ENCODE peak calls at places on chromosomes 12 and 14, in six cellular contexts. H is astrocyte of the spinal cord, U is GM06990, Y is mucosa of descending colon, Q is choroid plexus epithelial cell, V is lower leg skin. W is an unnamed sample.
A peak's percentile ranks its signal among the peaks of the same experiment; 100 is the strongest.

GRCh38 chr12:49505672-49506071 is 33.2 kb upstream of the KCNH3 start:
- DNase-seq in Y (no peak), U (no peak), H (peak; percentile 26), V (no peak), Q (peak; percentile 43), W (peak; percentile 42)

GRCh38 chr12:78959556-78959955 is 95.0 kb downstream of the SYT1 start:
- DNase-seq in H (no peak), U (no peak), Y (no peak), V (no peak), Q (peak; percentile 50), W (peak; percentile 39)

GRCh38 chr12:113850309-113851056 is 115.6 kb downstream of the RBM19 start:
- DNase-seq in H (peak; percentile 68), Q (peak; percentile 57), V (no peak), U (no peak), Y (no peak), W (peak; percentile 63)

GRCh38 chr14:89915114-89915878 is 39.2 kb downstream of the EFCAB11 start:
- DNase-seq in U (peak; percentile 37), H (peak; percentile 83), V (peak; percentile 73), Y (peak; percentile 40), Q (peak; percentile 89), W (peak; percentile 85)

GRCh38 chr12:83472350-83472749 is 785.6 kb downstream of the TMTC2 start:
- DNase-seq in V (no peak), Y (no peak), U (no peak), Q (no peak), H (no peak), W (no peak)

GRCh38 chr12:39892146-39892545 is 213.7 kb downstream of the SLC2A13 start:
- DNase-seq in U (no peak), V (no peak), Q (no peak), H (no peak), Y (no peak), W (no peak)

GRCh38 chr12:2341871-2342270 is 289.1 kb downstream of the CACNA1C start:
- DNase-seq in V (no peak), H (peak; percentile 65), U (no peak), Q (peak; percentile 82), Y (no peak), W (peak; percentile 65)

GRCh38 chr14:25050494-25051170 is 685 bp upstream of the STXBP6 start:
- DNase-seq in U (no peak), V (no peak), Q (peak; percentile 66), H (peak; percentile 59), Y (no peak), W (peak; percentile 75)

GRCh38 chr12:94666158-94666557 is 15.8 kb upstream of the TMCC3 start:
- DNase-seq in V (no peak), Y (no peak), H (no peak), U (no peak), Q (no peak), W (no peak)

GRCh38 chr12:52585951-52586350 is 12.3 kb upstream of the KRT74 start:
- DNase-seq in H (no peak), U (no peak), Q (no peak), V (no peak), Y (no peak), W (no peak)

GRCh38 chr12:14394317-14395058 is 29.0 kb downstream of the ATF7IP start:
- DNase-seq in U (peak; percentile 49), Y (no peak), H (peak; percentile 93), Q (peak; percentile 91), V (peak; percentile 45), W (peak; percentile 84)

GRCh38 chr14:60946773-60947172 is 34.1 kb downstream of the TRMT5 start:
- DNase-seq in V (no peak), U (no peak), Q (no peak), H (no peak), Y (no peak), W (no peak)

GRCh38 chr12:127389923-127390322 is 877.0 kb upstream of the TMEM132C start:
- DNase-seq in U (no peak), H (peak; percentile 82), Y (no peak), V (no peak), Q (peak; percentile 80), W (peak; percentile 53)

GRCh38 chr12:130920711-130921381 is 32.9 kb upstream of the ADGRD1 start:
- DNase-seq in H (no peak), Q (peak; percentile 54), Y (no peak), V (peak; percentile 84), U (no peak), W (peak; percentile 69)

GRCh38 chr12:109538191-109538863 is 35.0 kb downstream of the MMAB start:
- DNase-seq in Q (no peak), H (no peak), Y (no peak), U (no peak), V (no peak), W (peak; percentile 42)

GRCh38 chr12:15956413-15957185 is 45.5 kb downstream of the DERA start:
- DNase-seq in V (no peak), Q (no peak), H (no peak), Y (no peak), U (no peak), W (no peak)

GRCh38 chr14:103113774-103114173 is 9.5 kb upstream of the TNFAIP2 start:
- DNase-seq in V (no peak), U (no peak), H (no peak), Q (no peak), Y (peak; percentile 39), W (no peak)

GRCh38 chr14:40273417-40273816 is 841.2 kb upstream of the FBXO33 start:
- DNase-seq in Y (no peak), Q (no peak), V (no peak), U (no peak), H (no peak), W (no peak)

GRCh38 chr14:66009104-66009503 is 477.1 kb upstream of the CCDC196 start:
- DNase-seq in V (no peak), H (peak; percentile 56), U (no peak), Y (no peak), Q (peak; percentile 87), W (peak; percentile 97)

GRCh38 chr14:99389171-99389826 is 91.4 kb downstream of the SETD3 start:
- DNase-seq in V (no peak), Q (peak; percentile 30), U (peak; percentile 55), Y (peak; percentile 50), H (peak; percentile 24), W (peak; percentile 35)

GRCh38 chr12:54940695-54941315 is 43.8 kb downstream of the TESPA1 start:
- DNase-seq in H (no peak), Y (no peak), Q (no peak), U (no peak), V (no peak), W (no peak)

GRCh38 chr14:49621114-49621881 is 699 bp downstream of the MGAT2 start:
- DNase-seq in V (peak; percentile 60), H (no peak), Q (no peak), U (peak; percentile 82), Y (peak; percentile 82), W (peak; percentile 61)
- TF ChIP-seq CTCF in V (no peak), H (no peak), Q (no peak), U (no peak), Y (no peak), W (no peak)

GRCh38 chr12:27158322-27158721 is 75.9 kb upstream of the C12orf71 start:
- DNase-seq in U (no peak), H (no peak), Q (no peak), V (no peak), Y (no peak), W (no peak)
- H3K4me3 ChIP-seq in U (no peak overlapping the region), H (no peak overlapping the region), Q (no peak overlapping the region), V (no peak overlapping the region), Y (no peak overlapping the region), W (no peak overlapping the region)

GRCh38 chr14:50343424-50343823 is 31.3 kb downstream of the DMAC2L start:
- DNase-seq in U (no peak), Q (peak; percentile 65), Y (no peak), H (no peak), V (no peak), W (no peak)

GRCh38 chr14:50340945-50341344 is 28.8 kb downstream of the DMAC2L start:
- DNase-seq in U (no peak), H (no peak), Y (no peak), Q (no peak), V (no peak), W (no peak)

GRCh38 chr14:50340045-50340444 is 27.9 kb downstream of the DMAC2L start:
- DNase-seq in Y (no peak), U (no peak), V (no peak), H (no peak), Q (no peak), W (no peak)

GRCh38 chr14:50344116-50344775 is 32.1 kb downstream of the DMAC2L start:
- DNase-seq in Q (no peak), H (no peak), Y (no peak), V (no peak), U (peak; percentile 22), W (no peak)

DNA sequence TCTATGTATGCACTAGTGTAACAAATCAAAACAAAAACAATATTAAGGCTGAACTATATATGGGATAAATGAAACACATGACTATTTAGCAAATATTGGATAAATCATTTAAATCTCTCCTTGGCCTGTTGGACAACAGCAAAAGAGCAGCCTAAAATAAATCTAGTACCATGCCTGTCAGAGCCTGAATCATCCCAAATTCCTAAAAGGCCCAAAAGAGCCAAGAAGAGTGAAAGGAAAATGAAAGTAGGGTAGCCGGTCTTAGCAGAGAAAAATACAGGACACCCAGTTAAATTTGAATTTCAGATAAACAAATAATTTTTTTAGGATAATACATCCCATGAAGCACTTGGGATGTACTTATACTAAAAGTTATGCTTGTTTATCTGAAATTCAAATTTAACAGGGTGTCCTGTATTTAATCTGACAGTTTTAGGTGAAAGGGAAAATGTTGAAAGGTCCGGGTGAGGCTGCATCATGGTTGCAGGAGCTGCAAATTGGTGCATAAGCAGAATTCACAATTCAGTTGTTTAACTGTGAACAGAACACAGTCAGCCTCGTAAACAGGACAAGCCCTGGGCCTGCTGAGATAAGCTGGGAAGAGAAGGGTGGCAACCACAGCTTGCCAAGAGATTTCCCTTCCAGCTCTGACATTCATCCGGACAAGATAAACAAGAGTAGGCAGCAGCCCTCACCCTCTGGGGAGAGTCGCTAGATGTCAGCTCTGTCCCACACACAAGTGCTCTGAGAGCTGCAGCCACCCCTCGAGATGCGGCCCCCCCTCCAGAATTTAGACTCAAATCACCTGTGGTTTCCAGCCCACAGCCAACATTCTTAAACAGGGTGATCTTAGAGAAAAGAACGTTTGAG is 30.3 kb downstream of the DMAC2L start:
- DNase-seq in V (peak; percentile 78), U (peak; percentile 45), H (peak; percentile 75), Q (peak; percentile 88), Y (peak; percentile 63), W (peak; percentile 76)
- TF ChIP-seq CTCF in V (no peak), U (peak; percentile 37), H (peak; percentile 54), Q (peak; percentile 48), Y (no peak), W (peak; percentile 21)

GRCh38 chr12:105696-106095 is 39.1 kb downstream of the IQSEC3 start:
- DNase-seq in H (no peak), Y (no peak), V (no peak), Q (no peak), U (no peak), W (no peak)

GRCh38 chr12:104573-105081 is 38.1 kb downstream of the IQSEC3 start:
- DNase-seq in Y (peak; percentile 40), U (no peak), H (no peak), Q (no peak), V (no peak), W (no peak)

GRCh38 chr12:103169-103981 is 36.8 kb downstream of the IQSEC3 start:
- DNase-seq in V (no peak), U (no peak), Q (no peak), Y (no peak), H (no peak), W (no peak)

GRCh38 chr12:101969-102878 is 35.7 kb downstream of the IQSEC3 start:
- DNase-seq in Q (no peak), H (no peak), Y (no peak), U (no peak), V (no peak), W (no peak)

DNA sequence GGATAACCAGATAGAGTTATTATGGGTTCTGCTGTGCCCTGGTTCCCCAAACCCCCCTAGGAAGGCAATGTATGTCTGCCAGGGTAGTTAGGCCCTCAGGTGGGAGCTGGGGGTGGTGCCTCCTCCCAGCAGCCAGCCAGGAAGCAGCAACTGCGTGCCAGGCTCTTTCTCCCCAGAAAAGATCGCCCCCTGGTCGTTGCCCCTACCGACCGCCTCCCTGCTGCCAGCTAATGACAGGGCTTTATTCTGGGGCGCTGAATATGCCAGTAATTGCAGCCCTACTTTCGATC is 36.3 kb downstream of the IQSEC3 start:
- DNase-seq in Q (no peak), Y (no peak), U (no peak), H (no peak), V (no peak), W (no peak)
- H3K4me3 ChIP-seq in Q (no peak overlapping the region), Y (no peak overlapping the region), U (no peak overlapping the region), H (no peak overlapping the region), V (no peak overlapping the region), W (no peak overlapping the region)

W was measured in fibroblast of pulmonary artery.